ENCODE peak calls at places on chromosomes 13 and 19, in ten cellular contexts. U is fibroblast of the aortic adventitia, M is astrocyte of the spinal cord, A is endodermal cell, Q is nephron progenitor cell, I is K562, J is tibial nerve, D is pancreas, T is GM12878, C is neural progenitor cell. S is an unnamed sample.

GRCh38 chr13:72199640-72200039 is 332.6 kb upstream of the DACH1 start:
- DNase-seq in C (no peak), A (no peak), J (no peak), Q (no peak), T (no peak), U (no peak), D (no peak), I (no peak), M (no peak), S (no peak)

GRCh38 chr13:60260440-60260839 is 96.7 kb upstream of the DIAPH3 start:
- DNase-seq in I (no peak), J (no peak), D (no peak), A (peak), U (no peak), M (no peak), T (no peak), C (peak), Q (no peak), S (no peak)

GRCh38 chr13:111399334-111399733 is 78.9 kb downstream of the TEX29 start:
- DNase-seq in Q (no peak), T (no peak), I (no peak), U (no peak), A (peak), C (no peak), M (no peak), J (no peak), D (no peak), S (no peak)

GRCh38 chr19:17762505-17763229 is 11.4 kb downstream of the FCHO1 start:
- DNase-seq in Q (peak), T (no peak), C (peak), I (peak), U (peak), M (peak), J (no peak), D (no peak), A (peak), S (no peak)

GRCh38 chr13:35694031-35694430 is 217.5 kb upstream of the MAB21L1 start:
- DNase-seq in C (no peak), I (no peak), J (no peak), U (no peak), A (peak), Q (no peak), T (no peak), D (no peak), M (no peak), S (no peak)

GRCh38 chr19:41876847-41877489 is at the start of gene CD79A:
- DNase-seq in M (no peak), U (no peak), J (no peak), I (no peak), Q (no peak), C (no peak), T (peak), A (no peak), D (no peak), S (peak)

GRCh38 chr19:6238643-6239281 is 41.0 kb downstream of the MLLT1 start:
- DNase-seq in Q (no peak), D (peak), J (peak), I (no peak), C (no peak), A (no peak), U (peak), T (no peak), M (peak), S (no peak)

GRCh38 chr13:76361868-76362267 is 524.3 kb downstream of the KCTD12 start:
- DNase-seq in U (no peak), C (no peak), I (no peak), J (no peak), M (no peak), A (no peak), Q (no peak), T (no peak), D (no peak), S (no peak)

GRCh38 chr13:72194531-72194930 is 327.5 kb upstream of the DACH1 start:
- DNase-seq in J (no peak), M (no peak), D (no peak), T (no peak), A (no peak), U (no peak), C (no peak), Q (no peak), I (no peak), S (no peak)

GRCh38 chr19:16588089-16588823 is 16.0 kb upstream of the SLC35E1 start:
- DNase-seq in T (peak), U (peak), A (no peak), J (no peak), I (peak), M (peak), D (peak), C (no peak), Q (no peak), S (peak)

GRCh38 chr13:98761126-98761978 is 8.9 kb upstream of the SLC15A1 start:
- DNase-seq in A (no peak), T (peak), C (no peak), M (peak), J (no peak), U (peak), I (no peak), Q (no peak), D (no peak), S (no peak)

GRCh38 chr13:100273576-100273975 is 184.7 kb downstream of the PCCA start:
- DNase-seq in U (no peak), C (no peak), A (no peak), Q (no peak), D (no peak), I (no peak), J (no peak), M (no peak), T (no peak), S (no peak)

GRCh38 chr13:98972627-98973026 is 5.2 kb downstream of the DOCK9 start:
- DNase-seq in T (no peak), M (peak), A (no peak), U (peak), D (no peak), Q (no peak), J (no peak), C (peak), I (no peak), S (no peak)

GRCh38 chr13:113489549-113490495 is 689 bp downstream of the DCUN1D2 start:
- DNase-seq in M (peak), D (no peak), J (no peak), C (no peak), A (peak), U (peak), I (peak), T (no peak), Q (peak), S (no peak)

GRCh38 chr13:31722684-31723083 is 16.6 kb upstream of the RXFP2 start:
- DNase-seq in U (peak), T (no peak), I (no peak), J (no peak), C (no peak), D (no peak), M (peak), Q (no peak), A (no peak), S (no peak)

GRCh38 chr13:51252954-51253531 is 30.8 kb downstream of the FAM124A start:
- DNase-seq in Q (no peak), T (peak), I (no peak), M (no peak), A (no peak), C (no peak), D (no peak), U (peak), J (no peak), S (no peak)

GRCh38 chr19:1624458-1624857 is 19.2 kb upstream of the UQCR11 start:
- DNase-seq in M (peak), C (peak), J (peak), D (no peak), Q (peak), A (peak), I (peak), U (peak), T (no peak), S (peak)

GRCh38 chr19:2454962-2455409 is 1.8 kb downstream of the LMNB2 start:
- DNase-seq in M (no peak), Q (no peak), C (no peak), I (no peak), T (no peak), D (no peak), U (no peak), A (no peak), J (no peak), S (no peak)

GRCh38 chr13:40350283-40350992 is 316.0 kb downstream of the FOXO1 start:
- DNase-seq in I (no peak), Q (no peak), J (no peak), A (no peak), U (no peak), T (no peak), M (no peak), C (no peak), D (no peak), S (no peak)

GRCh38 chr19:13505761-13506549 is at the start of gene CACNA1A:
- DNase-seq in U (peak), C (peak), J (no peak), D (no peak), I (no peak), Q (peak), T (no peak), M (no peak), A (peak), S (peak)

GRCh38 chr19:2949939-2950285 is 5.1 kb upstream of the ZNF77 start:
- DNase-seq in C (no peak), Q (peak), T (no peak), J (peak), U (peak), M (peak), D (no peak), A (no peak), I (peak), S (no peak)

GRCh38 chr19:1449467-1450442 is at the start of gene APC2:
- DNase-seq in T (no peak), J (no peak), M (peak), Q (peak), C (peak), I (peak), A (peak), U (no peak), D (no peak), S (no peak)

GRCh38 chr19:16281743-16282142 is 42.9 kb upstream of the KLF2 start:
- DNase-seq in D (no peak), T (no peak), C (no peak), M (no peak), I (no peak), J (no peak), A (no peak), Q (no peak), U (no peak), S (no peak)

GRCh38 chr19:982567-983170 is 1.5 kb upstream of the WDR18 start:
- DNase-seq in Q (peak), T (no peak), A (peak), D (peak), C (peak), M (peak), U (peak), I (peak), J (peak), S (peak)

GRCh38 chr19:13875824-13876223 is 1.1 kb upstream of the NANOS3 start:
- DNase-seq in I (no peak), D (no peak), M (no peak), C (no peak), Q (no peak), J (no peak), A (no peak), U (no peak), T (no peak), S (no peak)

GRCh38 chr13:22915442-22916082 is 265.2 kb upstream of the SGCG start:
- DNase-seq in I (peak), A (peak), T (no peak), D (peak), J (no peak), U (peak), Q (peak), C (peak), M (peak), S (no peak)

DNA sequence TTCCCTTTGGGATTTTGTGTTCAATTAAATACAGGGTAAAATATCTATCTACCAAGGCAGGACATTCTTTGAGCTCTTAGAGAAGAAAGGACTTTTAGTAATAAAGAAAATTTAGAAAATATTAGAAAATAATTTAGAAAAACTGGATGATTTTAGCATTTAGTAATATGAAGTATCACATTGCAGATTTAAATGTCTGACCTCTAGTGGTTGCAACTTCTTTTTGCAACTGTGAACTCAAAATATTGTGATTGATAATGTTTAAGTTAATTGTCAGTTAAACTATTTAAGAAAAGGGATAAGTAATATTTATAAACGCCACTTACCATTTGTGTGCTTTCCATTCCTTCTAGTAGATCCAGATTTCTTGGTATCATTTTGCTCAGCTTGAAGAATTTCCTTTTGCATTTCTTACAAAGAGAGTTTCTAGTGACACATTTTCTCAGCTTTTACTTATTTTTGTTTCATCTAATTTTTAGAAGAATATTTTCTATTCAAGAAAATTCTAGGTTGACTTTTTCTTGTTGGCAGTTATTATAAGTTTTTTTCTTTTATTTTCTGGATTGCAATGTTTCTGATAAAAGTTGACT is 10.3 kb upstream of the POSTN start:
- DNase-seq in M (peak), Q (no peak), D (no peak), A (no peak), U (no peak), J (no peak), I (no peak), T (no peak), C (no peak), S (no peak)
- TF ChIP-seq CTCF in M (peak), Q (peak), D (no peak), A (peak), U (peak), J (peak), I (no peak), T (no peak), C (peak), S (no peak)

GRCh38 chr13:110138700-110139036 is 168.3 kb downstream of the COL4A1 start:
- DNase-seq in Q (no peak), I (no peak), D (no peak), J (no peak), C (no peak), T (no peak), A (no peak), M (no peak), U (no peak), S (no peak)

GRCh38 chr13:110135977-110136597 is 170.9 kb downstream of the COL4A1 start:
- DNase-seq in I (no peak), C (no peak), U (no peak), Q (no peak), M (no peak), J (no peak), D (no peak), A (no peak), T (no peak), S (no peak)

GRCh38 chr13:110138009-110138699 is 168.8 kb downstream of the COL4A1 start:
- DNase-seq in C (peak), T (peak), I (peak), D (peak), A (peak), Q (peak), U (peak), M (peak), J (peak), S (peak)

GRCh38 chr13:110136660-110137585 is 170.0 kb downstream of the COL4A1 start:
- DNase-seq in T (no peak), C (peak), J (no peak), U (no peak), D (no peak), I (no peak), A (peak), Q (no peak), M (no peak), S (no peak)

DNA sequence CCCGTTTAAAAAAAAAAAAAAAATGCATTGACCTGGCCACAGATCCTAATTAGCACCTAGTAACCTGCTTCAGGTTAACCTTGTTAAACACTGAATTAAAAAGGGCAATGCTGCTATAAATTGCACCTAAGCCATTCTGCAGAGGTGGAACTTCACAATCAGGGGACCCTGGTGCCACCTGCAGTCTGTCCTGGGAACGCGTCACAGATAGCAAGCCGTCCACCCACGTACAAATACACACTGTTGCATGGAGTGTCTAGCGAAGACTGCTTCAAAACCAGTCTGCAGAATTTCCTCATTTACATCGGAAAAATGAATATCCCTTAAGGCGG is 169.3 kb downstream of the COL4A1 start:
- DNase-seq in U (peak), T (no peak), D (peak), M (no peak), J (peak), C (peak), Q (peak), A (no peak), I (peak), S (no peak)
- TF ChIP-seq CTCF in U (no peak), T (peak), D (no peak), M (peak), J (peak), C (peak), Q (peak), A (peak), I (peak), S (no peak)

GRCh38 chr19:4720037-4720700 is 3.5 kb downstream of the DPP9 start:
- DNase-seq in T (no peak), C (no peak), I (no peak), D (no peak), A (no peak), J (no peak), U (no peak), Q (no peak), M (no peak), S (no peak)

GRCh38 chr19:4721196-4721595 is 2.4 kb downstream of the DPP9 start:
- DNase-seq in Q (no peak), U (no peak), M (no peak), A (no peak), I (no peak), T (no peak), C (no peak), J (no peak), D (no peak), S (no peak)

GRCh38 chr19:4723465-4724251 is at the start of gene DPP9:
- DNase-seq in A (peak), M (peak), C (peak), D (peak), T (peak), I (peak), J (peak), U (peak), Q (peak), S (peak)

GRCh38 chr19:4722671-4723464 is 774 bp downstream of the DPP9 start:
- DNase-seq in J (no peak), Q (peak), U (peak), D (peak), I (no peak), A (no peak), C (peak), M (peak), T (no peak), S (peak)

DNA sequence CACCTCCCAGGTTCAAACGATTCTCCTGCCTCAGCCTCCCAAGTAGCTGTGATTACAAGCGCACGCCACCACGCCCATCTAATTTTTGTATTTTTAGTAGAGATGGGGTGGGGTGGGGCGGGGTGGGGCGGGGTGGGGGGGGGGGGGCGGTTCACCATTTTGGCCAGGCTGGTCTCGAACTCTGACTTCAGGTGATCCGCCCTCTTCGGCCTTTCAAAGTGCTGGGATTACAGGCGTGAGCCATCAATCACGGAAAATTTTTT is 541 bp upstream of the DPP9 start:
- DNase-seq in U (no peak), A (peak), T (no peak), J (no peak), D (no peak), Q (no peak), C (no peak), M (no peak), I (no peak), S (no peak)
- TF ChIP-seq CTCF in U (no peak), A (no peak), T (no peak), J (no peak), D (no peak), Q (no peak), C (no peak), M (no peak), I (no peak), S (no peak)

DNA sequence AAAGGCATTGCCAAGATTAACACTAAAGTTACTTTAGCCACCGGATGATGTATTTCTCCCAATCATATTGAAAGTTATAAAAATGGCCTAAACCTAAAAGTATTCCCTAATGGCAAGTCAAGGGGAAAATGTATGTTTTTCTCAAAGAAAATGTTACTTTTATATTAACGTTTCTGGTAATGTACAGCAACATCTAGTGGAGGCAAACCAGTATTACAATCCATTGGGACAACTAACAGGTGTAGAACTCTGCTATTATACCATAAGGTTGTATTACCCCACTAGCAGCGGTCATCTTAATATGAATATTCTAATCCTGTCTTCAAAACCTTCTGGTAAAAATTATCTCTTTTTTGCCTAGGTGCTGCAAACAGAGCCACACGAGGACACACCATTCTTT is 69.2 kb downstream of the ZNF100 start:
- DNase-seq in M (peak), D (no peak), U (peak), Q (no peak), C (peak), J (peak), T (no peak), A (no peak), I (no peak), S (no peak)
- TF ChIP-seq CTCF in M (peak), D (peak), U (no peak), Q (peak), C (peak), J (peak), T (peak), A (peak), I (peak), S (no peak)

DNA sequence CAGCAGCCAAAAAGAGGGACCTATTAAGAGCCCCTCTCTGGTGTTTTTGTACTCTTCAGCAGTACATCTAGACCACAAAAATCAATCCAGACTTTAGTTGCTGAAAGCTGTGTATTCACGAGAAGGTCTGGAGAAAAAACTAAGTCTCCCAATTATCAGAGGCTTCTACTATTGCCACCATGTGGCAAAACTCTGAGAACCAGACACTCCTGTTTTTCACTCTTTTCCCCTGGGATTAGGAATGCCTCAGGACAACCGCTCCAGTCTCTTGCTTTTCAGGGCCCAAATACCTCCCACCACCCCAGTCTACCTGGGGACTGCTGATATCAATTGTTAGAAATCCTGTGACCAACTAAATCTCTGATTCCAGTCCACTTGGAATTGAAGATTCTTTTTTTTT is 30.1 kb upstream of the OBI1 start:
- DNase-seq in U (peak), Q (no peak), M (no peak), D (no peak), J (no peak), T (no peak), I (no peak), A (no peak), C (peak), S (no peak)
- TF ChIP-seq CTCF in U (no peak), Q (no peak), M (no peak), D (no peak), J (no peak), T (no peak), I (no peak), A (peak), C (peak), S (no peak)